ENCODE peak calls at places on chromosome 9, in six cellular contexts. V is HFF-Myc, S is hepatocyte, N is PC-3, Z is prostate gland, W is colonic mucosa. X is an unnamed sample.

GRCh38 chr9:134605351-134605968 is 36.1 kb upstream of the COL5A1 start:
- DNase-seq in V (no peak), S (peak; percentile 3), N (no peak), Z (no peak), W (peak; percentile 9), X (no peak)

GRCh38 chr9:95645992-95646391 is 129.2 kb upstream of the PTCH1 start:
- DNase-seq in V (no peak), S (no peak), N (peak; percentile 19), Z (no peak), W (no peak), X (no peak)

GRCh38 chr9:112180387-112180881 is 5.3 kb upstream of the SUSD1 start:
- DNase-seq in V (no peak), S (peak; percentile 23), N (peak; percentile 43), Z (no peak), W (no peak), X (peak; percentile 53)

GRCh38 chr9:77707696-77708095 is 59.6 kb upstream of the GNA14 start:
- DNase-seq in V (peak; percentile 98), S (peak; percentile 71), N (peak; percentile 91), Z (no peak), W (no peak), X (peak; percentile 92)

GRCh38 chr9:116484483-116484776 is 202.7 kb upstream of the TRIM32 start:
- DNase-seq in V (no peak), S (no peak), N (no peak), Z (no peak), W (no peak), X (no peak)

GRCh38 chr9:99449726-99450125 is 227.6 kb downstream of the SEC61B start:
- DNase-seq in V (no peak), S (no peak), N (no peak), Z (no peak), W (no peak), X (no peak)

GRCh38 chr9:130693426-130694191 is at the start of gene EXOSC2:
- DNase-seq in V (peak; percentile 93), S (peak; percentile 99), N (peak; percentile 95), Z (peak; percentile 98), W (peak; percentile 99), X (peak; percentile 97)

GRCh38 chr9:105415344-105415980 is 32.4 kb upstream of the FSD1L start:
- DNase-seq in V (no peak), S (peak; percentile 84), N (peak; percentile 56), Z (peak; percentile 58), W (peak; percentile 72), X (peak; percentile 22)

GRCh38 chr9:38432922-38433510 is 8.8 kb upstream of the IGFBPL1 start:
- DNase-seq in V (peak; percentile 7), S (peak; percentile 59), N (peak; percentile 65), Z (no peak), W (peak; percentile 13), X (peak; percentile 21)

GRCh38 chr9:112761912-112762651 is 11.5 kb downstream of the SNX30 start:
- DNase-seq in V (no peak), S (no peak), N (no peak), Z (no peak), W (no peak), X (no peak)

GRCh38 chr9:136661641-136662325 is 933 bp upstream of the EGFL7 start:
- DNase-seq in V (no peak), S (no peak), N (no peak), Z (no peak), W (no peak), X (no peak)

GRCh38 chr9:105413486-105414068 is 34.3 kb upstream of the FSD1L start:
- DNase-seq in V (no peak), S (peak; percentile 45), N (peak; percentile 37), Z (no peak), W (peak; percentile 31), X (peak; percentile 35)

GRCh38 chr9:20770947-20771346 is 86.9 kb downstream of the FOCAD start:
- DNase-seq in V (no peak), S (no peak), N (no peak), Z (no peak), W (no peak), X (no peak)

GRCh38 chr9:114655689-114656088 is 1.9 kb downstream of the TEX53 start:
- DNase-seq in V (no peak), S (peak; percentile 21), N (no peak), Z (no peak), W (no peak), X (no peak)

GRCh38 chr9:122346478-122347347 is 24.1 kb upstream of the PTGS1 start:
- DNase-seq in V (no peak), S (peak; percentile 55), N (peak; percentile 17), Z (peak; percentile 20), W (peak; percentile 42), X (no peak)

GRCh38 chr9:17060450-17060849 is 74.4 kb upstream of the CNTLN start:
- DNase-seq in V (no peak), S (no peak), N (no peak), Z (no peak), W (no peak), X (no peak)

GRCh38 chr9:100428871-100429654 is 2.1 kb downstream of the MSANTD3 start:
- DNase-seq in V (peak; percentile 97), S (peak; percentile 84), N (peak; percentile 96), Z (no peak), W (no peak), X (peak; percentile 99)

GRCh38 chr9:69174645-69175487 is 789 bp downstream of the TJP2 start:
- DNase-seq in V (peak; percentile 76), S (peak; percentile 76), N (peak; percentile 91), Z (no peak), W (peak; percentile 28), X (peak; percentile 97)

GRCh38 chr9:95349109-95350038 is 31.9 kb upstream of the FANCC start:
- DNase-seq in V (no peak), S (peak; percentile 23), N (no peak), Z (no peak), W (no peak), X (no peak)

GRCh38 chr9:7879551-7880245 is 80.1 kb upstream of the DMAC1 start:
- DNase-seq in V (no peak), S (no peak), N (no peak), Z (no peak), W (no peak), X (peak; percentile 16)

GRCh38 chr9:20898885-20899554 is 132.4 kb downstream of the HACD4 start:
- DNase-seq in V (no peak), S (peak; percentile 10), N (peak; percentile 32), Z (no peak), W (no peak), X (peak; percentile 92)

GRCh38 chr9:72836790-72837189 is 116.1 kb downstream of the ALDH1A1 start:
- DNase-seq in V (no peak), S (no peak), N (no peak), Z (no peak), W (no peak), X (no peak)

GRCh38 chr9:93531374-93531773 is 45.0 kb upstream of the PHF2 start:
- DNase-seq in V (no peak), S (no peak), N (peak; percentile 4), Z (no peak), W (no peak), X (no peak)
- TF ChIP-seq CTCF in V (no peak), S (no peak), N (no peak), Z (no peak), W (no peak), X (no peak)

GRCh38 chr9:19464061-19464763 is 55.4 kb downstream of the ACER2 start:
- DNase-seq in V (no peak), S (no peak), N (no peak), Z (no peak), W (no peak), X (no peak)

GRCh38 chr9:19465571-19466267 is 56.9 kb downstream of the ACER2 start:
- DNase-seq in V (no peak), S (no peak), N (no peak), Z (no peak), W (no peak), X (no peak)

GRCh38 chr9:19466268-19466639 is 57.4 kb downstream of the ACER2 start:
- DNase-seq in V (no peak), S (no peak), N (no peak), Z (no peak), W (no peak), X (no peak)

GRCh38 chr9:19461135-19461534 is 52.3 kb downstream of the ACER2 start:
- DNase-seq in V (no peak), S (no peak), N (no peak), Z (no peak), W (no peak), X (no peak)

DNA sequence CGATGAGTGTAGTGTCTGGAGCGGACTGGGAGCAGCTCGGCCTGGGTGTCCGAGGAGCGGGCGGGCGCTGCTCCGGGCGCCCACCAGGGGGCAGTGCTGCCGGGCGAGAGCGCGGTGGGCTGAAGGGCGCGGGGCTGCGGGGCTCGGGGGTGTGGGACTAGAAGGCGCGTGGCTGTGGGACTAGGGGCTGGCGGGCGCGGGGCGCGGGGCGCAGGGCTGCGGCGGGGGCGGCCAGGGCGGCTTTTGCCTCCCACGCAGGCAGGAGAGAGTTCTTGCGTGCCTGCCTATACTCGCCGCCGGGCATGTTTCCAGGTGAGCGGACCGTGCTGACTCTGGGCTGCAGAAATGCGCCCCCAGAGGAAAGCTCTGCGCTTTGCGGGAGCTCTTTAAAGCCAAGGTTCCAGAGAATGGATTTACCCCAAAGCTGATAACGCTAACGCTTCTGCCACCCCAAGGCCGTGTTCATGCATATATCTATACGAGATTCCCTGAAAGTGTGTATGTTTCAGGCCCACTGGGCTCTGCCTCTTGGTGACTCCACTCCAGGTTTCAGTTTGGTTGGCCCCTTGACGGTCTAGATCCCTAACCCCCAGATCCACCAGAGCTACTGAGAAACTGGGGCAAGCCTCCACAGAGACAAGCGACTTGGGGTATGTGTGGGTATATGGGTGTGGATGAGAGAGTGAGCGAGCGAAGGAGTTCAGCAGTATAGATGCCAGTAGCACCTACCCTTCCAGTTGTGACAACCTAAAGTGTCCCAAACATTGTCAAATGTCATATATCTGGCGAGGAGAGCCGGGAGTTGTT is 56.2 kb downstream of the ACER2 start:
- DNase-seq in V (peak; percentile 45), S (peak; percentile 87), N (peak; percentile 67), Z (peak; percentile 49), W (peak; percentile 70), X (peak; percentile 63)
- H3K4me3 ChIP-seq in V (peak overlapping the region; percentile 34), S (peak overlapping the region; percentile 47), N (peak overlapping the region; percentile 74), Z (peak overlapping the region; percentile 48), W (peak overlapping the region; percentile 57), X (peak overlapping the region; percentile 10)

GRCh38 chr9:84424945-84425344 is 84.4 kb upstream of the SLC28A3 start:
- DNase-seq in V (no peak), S (no peak), N (no peak), Z (no peak), W (no peak), X (no peak)

GRCh38 chr9:84419203-84419602 is 78.6 kb upstream of the SLC28A3 start:
- DNase-seq in V (no peak), S (no peak), N (no peak), Z (no peak), W (no peak), X (no peak)
- TF ChIP-seq CTCF in V (no peak), S (no peak), N (peak; percentile 40), Z (no peak), W (no peak), X (peak; percentile 5)

DNA sequence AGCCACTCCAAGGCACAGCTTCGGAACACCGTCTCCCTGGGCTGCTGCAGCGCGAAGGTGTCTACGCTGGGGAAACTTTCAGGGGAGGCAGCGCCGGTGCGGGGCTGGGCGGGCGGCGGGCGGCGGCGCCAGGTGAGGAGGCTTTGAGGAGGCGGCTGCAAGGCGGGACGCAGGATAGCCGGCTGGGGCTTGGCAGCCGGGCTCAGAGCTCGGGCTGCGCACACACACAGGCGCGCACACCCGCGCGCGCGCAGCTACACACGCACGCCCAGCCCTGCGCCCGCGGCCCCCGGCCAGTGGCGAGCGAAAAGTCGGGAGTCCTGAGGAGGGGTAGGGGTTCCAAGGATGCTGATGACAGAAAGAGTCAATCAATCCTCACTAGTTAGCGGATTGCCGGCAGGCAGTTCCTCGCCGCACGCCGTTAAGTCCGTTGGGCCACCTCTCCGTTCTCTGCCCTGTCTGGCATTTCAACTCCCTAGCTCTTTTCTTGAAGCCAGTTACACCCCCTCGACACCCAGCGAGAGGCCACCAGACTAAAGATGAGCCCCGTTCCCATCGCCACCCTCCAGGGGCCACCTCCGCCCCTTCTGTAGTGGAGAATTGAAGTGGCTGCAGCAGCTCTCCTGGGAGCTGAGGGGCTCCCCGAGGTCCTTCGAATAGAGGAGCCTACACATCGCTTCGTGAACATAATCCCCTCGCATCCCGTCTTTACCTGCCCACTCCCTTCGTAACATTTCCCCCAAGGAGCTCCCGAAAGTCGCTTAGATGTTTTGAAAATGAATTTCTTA is 1640.3 kb upstream of the C9orf72 start:
- DNase-seq in V (no peak), S (peak; percentile 66), N (peak; percentile 34), Z (no peak), W (no peak), X (peak; percentile 69)
- H3K4me3 ChIP-seq in V (no peak within 1 kb of the TSS), S (peak within 1 kb of the TSS; percentile 67), N (peak within 1 kb of the TSS; percentile 81), Z (peak within 1 kb of the TSS; percentile 18), W (peak within 1 kb of the TSS; percentile 17), X (peak within 1 kb of the TSS; percentile 66)

X was measured in mammary epithelial cell.